ENCODE peak calls at places on chromosomes 6 and 20, in four cellular contexts. One of them, this sample, is unnamed.

GRCh38 chr6:107763959-107764358 is 60.2 kb downstream of the SCML4 start:
- DNase-seq in CD4-positive, alpha-beta T cell: no peak
- DNase-seq in IMR-90: peak; percentile 53
- DNase-seq in AG04450: no peak
- DNase-seq in this sample: no peak

GRCh38 chr6:16544006-16544405 is 217.3 kb downstream of the ATXN1 start:
- DNase-seq in CD4-positive, alpha-beta T cell: no peak
- DNase-seq in IMR-90: peak; percentile 25
- DNase-seq in AG04450: no peak
- DNase-seq in this sample: no peak

GRCh38 chr20:62692176-62692575 is 16.5 kb upstream of the NTSR1 start:
- DNase-seq in CD4-positive, alpha-beta T cell: no peak
- DNase-seq in IMR-90: no peak
- DNase-seq in AG04450: no peak
- DNase-seq in this sample: no peak

GRCh38 chr20:24993337-24994185 is 1.0 kb upstream of the APMAP start:
- DNase-seq in CD4-positive, alpha-beta T cell: no peak
- DNase-seq in IMR-90: peak; percentile 57
- DNase-seq in AG04450: no peak
- DNase-seq in this sample: peak; percentile 86

GRCh38 chr6:113860165-113860955 is 3.2 kb downstream of the MARCKS start:
- DNase-seq in CD4-positive, alpha-beta T cell: no peak
- DNase-seq in IMR-90: peak; percentile 45
- DNase-seq in AG04450: no peak
- DNase-seq in this sample: peak; percentile 22

GRCh38 chr6:118377711-118378414 is 170.2 kb upstream of the PLN start:
- DNase-seq in CD4-positive, alpha-beta T cell: no peak
- DNase-seq in IMR-90: no peak
- DNase-seq in AG04450: no peak
- DNase-seq in this sample: no peak

GRCh38 chr6:160128125-160128683 is 6.6 kb downstream of the SLC22A1 start:
- DNase-seq in CD4-positive, alpha-beta T cell: no peak
- DNase-seq in IMR-90: no peak
- DNase-seq in AG04450: no peak
- DNase-seq in this sample: no peak

GRCh38 chr6:150250826-150251225 is 108.0 kb downstream of the PPP1R14C start:
- DNase-seq in CD4-positive, alpha-beta T cell: no peak
- DNase-seq in IMR-90: peak; percentile 72
- DNase-seq in AG04450: no peak
- DNase-seq in this sample: no peak

GRCh38 chr20:37984018-37984785 is 49.1 kb downstream of the TTI1 start:
- DNase-seq in CD4-positive, alpha-beta T cell: no peak
- DNase-seq in IMR-90: no peak
- DNase-seq in AG04450: no peak
- DNase-seq in this sample: no peak

GRCh38 chr6:20483902-20484497 is 50.3 kb upstream of the CDKAL1 start:
- DNase-seq in CD4-positive, alpha-beta T cell: no peak
- DNase-seq in IMR-90: no peak
- DNase-seq in AG04450: no peak
- DNase-seq in this sample: no peak

GRCh38 chr6:66232890-66233289 is 525.9 kb upstream of the EYS start:
- DNase-seq in CD4-positive, alpha-beta T cell: no peak
- DNase-seq in IMR-90: no peak
- DNase-seq in AG04450: no peak
- DNase-seq in this sample: no peak

GRCh38 chr6:136846046-136846445 is 23.7 kb downstream of the PEX7 start:
- DNase-seq in CD4-positive, alpha-beta T cell: no peak
- DNase-seq in IMR-90: peak; percentile 80
- DNase-seq in AG04450: peak; percentile 39
- DNase-seq in this sample: peak; percentile 64

DNA sequence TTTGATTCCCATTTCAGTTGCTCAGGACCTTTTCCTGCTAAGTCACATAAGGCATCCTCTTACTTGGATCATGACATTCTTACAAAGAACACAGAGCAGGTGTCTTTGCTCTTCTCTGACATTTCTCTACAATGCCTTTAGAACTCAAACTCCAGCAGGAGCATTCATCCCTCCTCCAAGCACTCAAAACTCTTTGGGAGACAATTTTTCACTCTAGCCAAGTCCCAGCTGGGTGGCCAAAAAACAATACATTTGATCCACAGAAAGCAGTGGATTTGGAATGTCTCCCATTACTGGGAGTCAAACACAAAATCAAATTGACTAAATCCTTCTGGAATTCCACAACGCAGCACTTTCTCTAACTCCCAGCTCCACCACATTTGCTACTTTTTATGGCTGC is 108.7 kb upstream of the VGLL2 start:
- DNase-seq in CD4-positive, alpha-beta T cell: no peak
- DNase-seq in IMR-90: no peak
- DNase-seq in AG04450: no peak
- DNase-seq in this sample: no peak
- H3K9me3 ChIP-seq in CD4-positive, alpha-beta T cell: no peaks in the 10 kb centered on the region
- H3K9me3 ChIP-seq in IMR-90: peaks cover 6% of the 10 kb centered on the region
- H3K9me3 ChIP-seq in AG04450: no peaks in the 10 kb centered on the region
- H3K9me3 ChIP-seq in this sample: no peaks in the 10 kb centered on the region

GRCh38 chr6:122956376-122956775 is 39.7 kb upstream of the CLVS2 start:
- DNase-seq in CD4-positive, alpha-beta T cell: no peak
- DNase-seq in IMR-90: no peak
- DNase-seq in AG04450: no peak
- DNase-seq in this sample: no peak
- H3K9me3 ChIP-seq in CD4-positive, alpha-beta T cell: peaks cover 8% of the 10 kb centered on the region
- H3K9me3 ChIP-seq in IMR-90: peaks cover 7% of the 10 kb centered on the region
- H3K9me3 ChIP-seq in AG04450: peaks cover 9% of the 10 kb centered on the region
- H3K9me3 ChIP-seq in this sample: no peaks in the 10 kb centered on the region

DNA sequence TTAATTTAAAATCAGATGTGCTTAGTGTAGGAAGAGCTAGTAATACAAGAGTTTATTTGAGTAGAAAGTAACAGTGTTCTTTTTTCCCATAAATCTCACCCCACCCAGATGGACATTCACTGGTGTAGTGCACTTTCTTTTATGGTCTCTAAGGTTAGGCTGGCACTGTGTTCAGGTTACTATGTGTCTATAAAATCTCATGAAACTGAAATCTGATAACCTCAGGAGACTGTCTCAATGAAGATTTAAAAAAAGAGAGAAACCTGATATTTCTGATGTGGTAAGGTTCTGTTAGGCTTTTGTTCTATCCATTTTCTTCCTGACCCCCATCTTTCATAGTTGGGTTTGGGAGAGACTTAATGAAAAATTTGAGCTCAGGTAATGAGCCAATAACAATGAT is 101.2 kb upstream of the CLVS2 start:
- DNase-seq in CD4-positive, alpha-beta T cell: no peak
- DNase-seq in IMR-90: no peak
- DNase-seq in AG04450: no peak
- DNase-seq in this sample: no peak
- H3K9me3 ChIP-seq in CD4-positive, alpha-beta T cell: no peaks in the 10 kb centered on the region
- H3K9me3 ChIP-seq in IMR-90: peaks cover 2% of the 10 kb centered on the region
- H3K9me3 ChIP-seq in AG04450: no peaks in the 10 kb centered on the region
- H3K9me3 ChIP-seq in this sample: no peaks in the 10 kb centered on the region

GRCh38 chr20:15339264-15339663 is 1001.9 kb upstream of the FLRT3 start:
- DNase-seq in CD4-positive, alpha-beta T cell: no peak
- DNase-seq in IMR-90: no peak
- DNase-seq in AG04450: no peak
- DNase-seq in this sample: peak; percentile 15
- H3K9me3 ChIP-seq in CD4-positive, alpha-beta T cell: no peaks in the 10 kb centered on the region
- H3K9me3 ChIP-seq in IMR-90: peaks cover 2% of the 10 kb centered on the region
- H3K9me3 ChIP-seq in AG04450: no peaks in the 10 kb centered on the region
- H3K9me3 ChIP-seq in this sample: no peaks in the 10 kb centered on the region